ENCODE peak calls at places on chromosomes 13 and 19, in ten cellular contexts. I is neuronal stem cell, Z is hepatocyte, F is mesendoderm, W is neural progenitor cell, C is K562, P is PC-3, E is H9, L is A549, G is GM23338. J is an unnamed sample.

GRCh38 chr19:21568816-21569496 is 63.6 kb downstream of the ZNF429 start:
- DNase-seq in I (no peak), Z (no peak), F (no peak), W (no peak), C (no peak), P (no peak), E (no peak), L (no peak), G (peak; percentile 43), J (peak; percentile 92)

GRCh38 chr13:50670847-50671542 is 172.5 kb downstream of the DLEU7 start:
- DNase-seq in I (no peak), Z (no peak), F (no peak), W (no peak), C (no peak), P (no peak), E (no peak), L (no peak), G (no peak), J (no peak)

GRCh38 chr19:55196803-55197202 is 12.5 kb downstream of the PTPRH start:
- DNase-seq in I (no peak), Z (peak; percentile 3), F (peak; percentile 26), W (no peak), C (no peak), P (no peak), E (no peak), L (no peak), G (peak; percentile 67), J (no peak)

GRCh38 chr19:23762884-23763711 is 4.4 kb upstream of the ZNF681 start:
- DNase-seq in I (peak; percentile 83), Z (peak; percentile 92), F (peak; percentile 96), W (peak; percentile 95), C (peak; percentile 86), P (peak; percentile 86), E (peak; percentile 94), L (no peak), G (peak; percentile 98), J (peak; percentile 70)

GRCh38 chr19:7799640-7800355 is 30.2 kb upstream of the EVI5L start:
- DNase-seq in I (peak; percentile 79), Z (peak; percentile 85), F (peak; percentile 80), W (peak; percentile 91), C (peak; percentile 60), P (peak; percentile 94), E (peak; percentile 66), L (peak; percentile 45), G (peak; percentile 94), J (peak; percentile 55)

GRCh38 chr13:51861728-51862300 is at the start of gene CCDC70:
- DNase-seq in I (no peak), Z (no peak), F (no peak), W (no peak), C (peak; percentile 19), P (peak; percentile 72), E (no peak), L (no peak), G (no peak), J (peak; percentile 8)

GRCh38 chr13:114102521-114103288 is 29.7 kb downstream of the RASA3 start:
- DNase-seq in I (no peak), Z (no peak), F (no peak), W (no peak), C (no peak), P (no peak), E (no peak), L (no peak), G (no peak), J (no peak)

GRCh38 chr13:42969558-42970172 is 22.4 kb downstream of the EPSTI1 start:
- DNase-seq in I (peak; percentile 76), Z (peak; percentile 82), F (peak; percentile 83), W (peak; percentile 89), C (peak; percentile 64), P (peak; percentile 65), E (peak; percentile 82), L (peak; percentile 41), G (peak; percentile 93), J (peak; percentile 80)

GRCh38 chr13:80477641-80478443 is 136.9 kb upstream of the SPRY2 start:
- DNase-seq in I (no peak), Z (peak; percentile 13), F (no peak), W (no peak), C (no peak), P (no peak), E (no peak), L (no peak), G (no peak), J (no peak)

GRCh38 chr13:22789916-22790315 is 390.9 kb upstream of the SGCG start:
- DNase-seq in I (no peak), Z (no peak), F (peak; percentile 61), W (no peak), C (no peak), P (no peak), E (no peak), L (no peak), G (no peak), J (no peak)

GRCh38 chr13:93505104-93505952 is 278.7 kb downstream of the GPC6 start:
- DNase-seq in I (no peak), Z (peak; percentile 13), F (no peak), W (no peak), C (no peak), P (peak; percentile 2), E (no peak), L (no peak), G (no peak), J (peak; percentile 64)

GRCh38 chr19:54325194-54325621 is 12.2 kb upstream of the LILRA5 start:
- DNase-seq in I (peak; percentile 40), Z (peak; percentile 42), F (peak; percentile 55), W (peak; percentile 42), C (peak; percentile 71), P (peak; percentile 71), E (no peak), L (peak; percentile 60), G (peak; percentile 76), J (no peak)

GRCh38 chr13:46097015-46097414 is 7.8 kb downstream of the CPB2 start:
- DNase-seq in I (no peak), Z (no peak), F (no peak), W (no peak), C (no peak), P (peak; percentile 12), E (no peak), L (no peak), G (no peak), J (no peak)
- H3K4me1 ChIP-seq in I (no peaks in the 10 kb centered on the region), Z (no peaks in the 10 kb centered on the region), F (no peaks in the 10 kb centered on the region), W (no peaks in the 10 kb centered on the region), C (peaks cover 12% of the 10 kb centered on the region), P (no peaks in the 10 kb centered on the region), E (no peaks in the 10 kb centered on the region), L (peaks cover 12% of the 10 kb centered on the region), G (no peaks in the 10 kb centered on the region), J (no peaks in the 10 kb centered on the region)

GRCh38 chr19:32254128-32254527 is 91.3 kb upstream of the ZNF507 start:
- DNase-seq in I (no peak), Z (no peak), F (no peak), W (no peak), C (no peak), P (no peak), E (no peak), L (no peak), G (no peak), J (no peak)

GRCh38 chr19:32252333-32252669 is 93.1 kb upstream of the ZNF507 start:
- DNase-seq in I (no peak), Z (no peak), F (no peak), W (no peak), C (no peak), P (no peak), E (no peak), L (no peak), G (no peak), J (no peak)

GRCh38 chr19:32255566-32256295 is 89.7 kb upstream of the ZNF507 start:
- DNase-seq in I (no peak), Z (no peak), F (no peak), W (no peak), C (no peak), P (no peak), E (no peak), L (no peak), G (no peak), J (no peak)

GRCh38 chr19:32251634-32252332 is 93.6 kb upstream of the ZNF507 start:
- DNase-seq in I (no peak), Z (no peak), F (no peak), W (no peak), C (no peak), P (no peak), E (no peak), L (no peak), G (no peak), J (no peak)

GRCh38 chr19:32253683-32254020 is 91.8 kb upstream of the ZNF507 start:
- DNase-seq in I (no peak), Z (no peak), F (no peak), W (no peak), C (no peak), P (no peak), E (no peak), L (no peak), G (no peak), J (no peak)
- H3K4me2 ChIP-seq in I (no peak overlapping the region), Z (no peak overlapping the region), F (no peak overlapping the region), W (no peak overlapping the region), C (no peak overlapping the region), P (no peak overlapping the region), E (no peak overlapping the region), L (no peak overlapping the region), G (no peak overlapping the region), J (no peak overlapping the region)

DNA sequence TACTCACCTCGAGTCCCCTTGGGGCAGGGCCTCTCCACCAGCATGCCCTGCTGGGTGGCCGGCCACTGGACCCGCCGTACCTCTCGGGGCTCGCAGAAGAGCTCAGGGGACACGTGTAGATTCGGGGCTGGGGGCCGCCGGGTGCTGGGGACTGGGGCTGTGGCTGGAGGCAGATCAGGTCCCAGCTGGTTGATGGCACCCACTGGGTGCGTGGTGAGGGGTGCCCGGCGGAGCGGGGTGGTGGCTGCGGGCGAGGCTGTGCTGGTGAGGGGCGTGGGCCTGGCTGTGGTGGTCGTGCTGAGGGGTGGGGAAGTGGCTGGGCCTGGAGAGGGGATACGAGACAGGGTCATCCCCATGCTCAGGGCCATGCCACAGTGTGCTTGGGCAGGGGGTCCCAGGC is 24.9 kb upstream of the ASF1B start:
- DNase-seq in I (no peak), Z (no peak), F (no peak), W (no peak), C (no peak), P (no peak), E (no peak), L (no peak), G (no peak), J (no peak)
- H3K4me1 ChIP-seq in I (peaks cover 17% of the 10 kb centered on the region), Z (peaks cover 3% of the 10 kb centered on the region), F (no peaks in the 10 kb centered on the region), W (peaks cover 24% of the 10 kb centered on the region), C (no peaks in the 10 kb centered on the region), P (no peaks in the 10 kb centered on the region), E (no peaks in the 10 kb centered on the region), L (no peaks in the 10 kb centered on the region), G (no peaks in the 10 kb centered on the region), J (no peaks in the 10 kb centered on the region)

DNA sequence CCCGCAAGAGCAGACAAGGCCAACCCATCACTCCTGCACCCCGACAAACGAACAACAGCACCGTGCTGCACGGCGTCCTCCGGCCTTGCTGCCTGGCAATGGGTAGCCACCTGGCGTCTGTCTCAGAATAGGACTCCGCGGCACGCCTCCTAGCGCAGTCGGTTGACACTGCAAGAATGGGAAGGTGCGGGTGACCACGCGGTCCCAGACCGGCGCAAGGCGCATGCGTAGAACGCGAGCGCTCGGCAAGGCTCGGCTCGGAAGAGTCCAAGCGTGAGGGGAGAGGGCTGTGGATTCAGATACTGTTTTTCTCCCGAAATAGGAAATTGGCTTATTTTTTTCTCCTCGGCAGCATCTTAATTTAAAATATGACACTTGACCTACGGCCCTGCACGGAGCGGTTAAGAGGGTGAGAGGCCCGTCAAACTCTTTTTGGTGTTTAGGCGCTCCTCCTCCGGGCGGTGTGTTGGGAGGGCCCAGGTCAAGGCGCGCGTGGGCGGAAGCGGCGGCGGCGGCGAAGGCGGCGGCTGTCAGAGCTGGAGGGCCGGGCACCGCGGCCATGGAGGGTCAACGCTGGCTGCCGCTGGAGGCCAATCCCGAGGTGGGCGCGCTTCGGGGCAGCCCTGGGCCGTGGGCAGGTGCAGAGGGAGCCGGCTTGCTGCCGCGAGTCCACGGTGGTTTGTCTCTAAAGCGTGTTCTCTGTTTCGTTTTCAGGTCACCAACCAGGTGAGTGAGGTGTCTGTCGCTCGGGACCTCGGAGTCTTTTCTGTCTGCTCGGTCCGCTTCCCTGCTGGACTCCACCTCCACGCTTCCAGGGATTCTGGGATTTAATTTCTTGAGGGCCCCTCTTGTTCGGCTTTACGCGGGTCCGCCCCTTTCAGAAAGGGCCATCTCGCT is at the start of gene UCHL3:
- DNase-seq in I (peak; percentile 96), Z (peak; percentile 98), F (peak; percentile 96), W (peak; percentile 99), C (peak; percentile 92), P (peak; percentile 96), E (peak; percentile 97), L (peak; percentile 90), G (peak; percentile 98), J (peak; percentile 91)
- H3K4me2 ChIP-seq in I (peak within 1 kb of the TSS; percentile 64), Z (peak within 1 kb of the TSS; percentile 77), F (peak within 1 kb of the TSS; percentile 95), W (peak within 1 kb of the TSS; percentile 82), C (peak within 1 kb of the TSS; percentile 91), P (peak within 1 kb of the TSS; percentile 92), E (peak within 1 kb of the TSS; percentile 96), L (peak within 1 kb of the TSS; percentile 88), G (peak within 1 kb of the TSS; percentile 96), J (peak within 1 kb of the TSS; percentile 90)

J was measured in fibroblast of lung.